ENCODE peak calls at places on chromosome 3, in nine cellular contexts. One of them, this sample, is unnamed.

GRCh38 chr3:152245498-152246175 is 23.1 kb upstream of the MBNL1 start:
- DNase-seq in activated B cell treated with CpG ODN at 0.5 μM for 24 hours: no peak
- DNase-seq in stimulated activated naive CD8-positive, alpha-beta T cell treated with anti-CD3 and anti-CD28 coated beads, Interleukin-15, amount 100 ng/mL, for 72 hours: peak
- DNase-seq in ELR: no peak
- DNase-seq in dorsolateral prefrontal cortex: no peak
- DNase-seq in coronary artery: no peak
- DNase-seq in cardiac muscle cell: no peak
- DNase-seq in stromal cell of bone marrow: no peak
- DNase-seq in esophagus muscularis mucosa: no peak
- DNase-seq in this sample: no peak

GRCh38 chr3:31960793-31961431 is 20.1 kb downstream of the OSBPL10 start:
- DNase-seq in activated B cell treated with CpG ODN at 0.5 μM for 24 hours: no peak
- DNase-seq in stimulated activated naive CD8-positive, alpha-beta T cell treated with anti-CD3 and anti-CD28 coated beads, Interleukin-15, amount 100 ng/mL, for 72 hours: no peak
- DNase-seq in ELR: peak
- DNase-seq in dorsolateral prefrontal cortex: no peak
- DNase-seq in coronary artery: no peak
- DNase-seq in cardiac muscle cell: peak
- DNase-seq in stromal cell of bone marrow: no peak
- DNase-seq in esophagus muscularis mucosa: peak
- DNase-seq in this sample: no peak

GRCh38 chr3:57673158-57673557 is 19.7 kb downstream of the DENND6A start:
- DNase-seq in activated B cell treated with CpG ODN at 0.5 μM for 24 hours: no peak
- DNase-seq in stimulated activated naive CD8-positive, alpha-beta T cell treated with anti-CD3 and anti-CD28 coated beads, Interleukin-15, amount 100 ng/mL, for 72 hours: no peak
- DNase-seq in ELR: no peak
- DNase-seq in dorsolateral prefrontal cortex: no peak
- DNase-seq in coronary artery: no peak
- DNase-seq in cardiac muscle cell: no peak
- DNase-seq in stromal cell of bone marrow: no peak
- DNase-seq in esophagus muscularis mucosa: no peak
- DNase-seq in this sample: no peak

GRCh38 chr3:157856078-157856939 is 249.9 kb downstream of the SHOX2 start:
- DNase-seq in activated B cell treated with CpG ODN at 0.5 μM for 24 hours: no peak
- DNase-seq in stimulated activated naive CD8-positive, alpha-beta T cell treated with anti-CD3 and anti-CD28 coated beads, Interleukin-15, amount 100 ng/mL, for 72 hours: no peak
- DNase-seq in ELR: peak
- DNase-seq in dorsolateral prefrontal cortex: no peak
- DNase-seq in coronary artery: no peak
- DNase-seq in cardiac muscle cell: no peak
- DNase-seq in stromal cell of bone marrow: no peak
- DNase-seq in esophagus muscularis mucosa: no peak
- DNase-seq in this sample: no peak

GRCh38 chr3:42684632-42685362 is 540 bp upstream of the KLHL40 start:
- DNase-seq in activated B cell treated with CpG ODN at 0.5 μM for 24 hours: no peak
- DNase-seq in stimulated activated naive CD8-positive, alpha-beta T cell treated with anti-CD3 and anti-CD28 coated beads, Interleukin-15, amount 100 ng/mL, for 72 hours: no peak
- DNase-seq in ELR: no peak
- DNase-seq in dorsolateral prefrontal cortex: no peak
- DNase-seq in coronary artery: no peak
- DNase-seq in cardiac muscle cell: no peak
- DNase-seq in stromal cell of bone marrow: no peak
- DNase-seq in esophagus muscularis mucosa: no peak
- DNase-seq in this sample: no peak

GRCh38 chr3:49512791-49513355 is 41.4 kb upstream of the BSN start:
- DNase-seq in activated B cell treated with CpG ODN at 0.5 μM for 24 hours: no peak
- DNase-seq in stimulated activated naive CD8-positive, alpha-beta T cell treated with anti-CD3 and anti-CD28 coated beads, Interleukin-15, amount 100 ng/mL, for 72 hours: no peak
- DNase-seq in ELR: no peak
- DNase-seq in dorsolateral prefrontal cortex: no peak
- DNase-seq in coronary artery: no peak
- DNase-seq in cardiac muscle cell: no peak
- DNase-seq in stromal cell of bone marrow: no peak
- DNase-seq in esophagus muscularis mucosa: no peak
- DNase-seq in this sample: no peak

GRCh38 chr3:132641837-132642538 is 17.6 kb downstream of the ACAD11 start:
- DNase-seq in activated B cell treated with CpG ODN at 0.5 μM for 24 hours: no peak
- DNase-seq in stimulated activated naive CD8-positive, alpha-beta T cell treated with anti-CD3 and anti-CD28 coated beads, Interleukin-15, amount 100 ng/mL, for 72 hours: no peak
- DNase-seq in ELR: peak
- DNase-seq in dorsolateral prefrontal cortex: no peak
- DNase-seq in coronary artery: no peak
- DNase-seq in cardiac muscle cell: peak
- DNase-seq in stromal cell of bone marrow: no peak
- DNase-seq in esophagus muscularis mucosa: no peak
- DNase-seq in this sample: no peak

GRCh38 chr3:62708642-62709041 is 166.6 kb downstream of the CADPS start:
- DNase-seq in activated B cell treated with CpG ODN at 0.5 μM for 24 hours: no peak
- DNase-seq in stimulated activated naive CD8-positive, alpha-beta T cell treated with anti-CD3 and anti-CD28 coated beads, Interleukin-15, amount 100 ng/mL, for 72 hours: no peak
- DNase-seq in ELR: no peak
- DNase-seq in dorsolateral prefrontal cortex: no peak
- DNase-seq in coronary artery: no peak
- DNase-seq in cardiac muscle cell: no peak
- DNase-seq in stromal cell of bone marrow: no peak
- DNase-seq in esophagus muscularis mucosa: no peak
- DNase-seq in this sample: no peak

GRCh38 chr3:159796744-159797143 is 191.9 kb upstream of the IL12A start:
- DNase-seq in activated B cell treated with CpG ODN at 0.5 μM for 24 hours: no peak
- DNase-seq in stimulated activated naive CD8-positive, alpha-beta T cell treated with anti-CD3 and anti-CD28 coated beads, Interleukin-15, amount 100 ng/mL, for 72 hours: no peak
- DNase-seq in ELR: peak
- DNase-seq in dorsolateral prefrontal cortex: no peak
- DNase-seq in coronary artery: no peak
- DNase-seq in cardiac muscle cell: peak
- DNase-seq in stromal cell of bone marrow: peak
- DNase-seq in esophagus muscularis mucosa: no peak
- DNase-seq in this sample: no peak

GRCh38 chr3:123893012-123893411 is 8.9 kb upstream of the MYLK start:
- DNase-seq in activated B cell treated with CpG ODN at 0.5 μM for 24 hours: no peak
- DNase-seq in stimulated activated naive CD8-positive, alpha-beta T cell treated with anti-CD3 and anti-CD28 coated beads, Interleukin-15, amount 100 ng/mL, for 72 hours: no peak
- DNase-seq in ELR: no peak
- DNase-seq in dorsolateral prefrontal cortex: no peak
- DNase-seq in coronary artery: no peak
- DNase-seq in cardiac muscle cell: no peak
- DNase-seq in stromal cell of bone marrow: no peak
- DNase-seq in esophagus muscularis mucosa: no peak
- DNase-seq in this sample: no peak

GRCh38 chr3:6644070-6644929 is 216.6 kb upstream of the GRM7 start:
- DNase-seq in activated B cell treated with CpG ODN at 0.5 μM for 24 hours: no peak
- DNase-seq in stimulated activated naive CD8-positive, alpha-beta T cell treated with anti-CD3 and anti-CD28 coated beads, Interleukin-15, amount 100 ng/mL, for 72 hours: no peak
- DNase-seq in ELR: no peak
- DNase-seq in dorsolateral prefrontal cortex: no peak
- DNase-seq in coronary artery: no peak
- DNase-seq in cardiac muscle cell: no peak
- DNase-seq in stromal cell of bone marrow: no peak
- DNase-seq in esophagus muscularis mucosa: no peak
- DNase-seq in this sample: no peak

GRCh38 chr3:133956333-133956732 is 60.7 kb upstream of the RAB6B start:
- DNase-seq in activated B cell treated with CpG ODN at 0.5 μM for 24 hours: no peak
- DNase-seq in stimulated activated naive CD8-positive, alpha-beta T cell treated with anti-CD3 and anti-CD28 coated beads, Interleukin-15, amount 100 ng/mL, for 72 hours: no peak
- DNase-seq in ELR: no peak
- DNase-seq in dorsolateral prefrontal cortex: no peak
- DNase-seq in coronary artery: no peak
- DNase-seq in cardiac muscle cell: no peak
- DNase-seq in stromal cell of bone marrow: no peak
- DNase-seq in esophagus muscularis mucosa: no peak
- DNase-seq in this sample: no peak

GRCh38 chr3:102255736-102256135 is 179.1 kb upstream of the ZPLD1 start:
- DNase-seq in activated B cell treated with CpG ODN at 0.5 μM for 24 hours: no peak
- DNase-seq in stimulated activated naive CD8-positive, alpha-beta T cell treated with anti-CD3 and anti-CD28 coated beads, Interleukin-15, amount 100 ng/mL, for 72 hours: no peak
- DNase-seq in ELR: no peak
- DNase-seq in dorsolateral prefrontal cortex: no peak
- DNase-seq in coronary artery: no peak
- DNase-seq in cardiac muscle cell: no peak
- DNase-seq in stromal cell of bone marrow: no peak
- DNase-seq in esophagus muscularis mucosa: no peak
- DNase-seq in this sample: no peak

GRCh38 chr3:161559177-161559998 is 62.8 kb downstream of the OTOL1 start:
- DNase-seq in activated B cell treated with CpG ODN at 0.5 μM for 24 hours: no peak
- DNase-seq in stimulated activated naive CD8-positive, alpha-beta T cell treated with anti-CD3 and anti-CD28 coated beads, Interleukin-15, amount 100 ng/mL, for 72 hours: no peak
- DNase-seq in ELR: peak
- DNase-seq in dorsolateral prefrontal cortex: no peak
- DNase-seq in coronary artery: no peak
- DNase-seq in cardiac muscle cell: peak
- DNase-seq in stromal cell of bone marrow: peak
- DNase-seq in esophagus muscularis mucosa: no peak
- DNase-seq in this sample: no peak

GRCh38 chr3:8589880-8590556 is 54.6 kb downstream of the SSUH2 start:
- DNase-seq in activated B cell treated with CpG ODN at 0.5 μM for 24 hours: no peak
- DNase-seq in stimulated activated naive CD8-positive, alpha-beta T cell treated with anti-CD3 and anti-CD28 coated beads, Interleukin-15, amount 100 ng/mL, for 72 hours: no peak
- DNase-seq in ELR: no peak
- DNase-seq in dorsolateral prefrontal cortex: no peak
- DNase-seq in coronary artery: no peak
- DNase-seq in cardiac muscle cell: peak
- DNase-seq in stromal cell of bone marrow: no peak
- DNase-seq in esophagus muscularis mucosa: no peak
- DNase-seq in this sample: no peak

GRCh38 chr3:49020335-49021212 is 1.3 kb upstream of the NDUFAF3 start:
- DNase-seq in activated B cell treated with CpG ODN at 0.5 μM for 24 hours: no peak
- DNase-seq in stimulated activated naive CD8-positive, alpha-beta T cell treated with anti-CD3 and anti-CD28 coated beads, Interleukin-15, amount 100 ng/mL, for 72 hours: peak
- DNase-seq in ELR: peak
- DNase-seq in dorsolateral prefrontal cortex: peak
- DNase-seq in coronary artery: peak
- DNase-seq in cardiac muscle cell: no peak
- DNase-seq in stromal cell of bone marrow: no peak
- DNase-seq in esophagus muscularis mucosa: no peak
- DNase-seq in this sample: peak

GRCh38 chr3:191217331-191217730 is 18.3 kb downstream of the OSTN start:
- DNase-seq in activated B cell treated with CpG ODN at 0.5 μM for 24 hours: no peak
- DNase-seq in stimulated activated naive CD8-positive, alpha-beta T cell treated with anti-CD3 and anti-CD28 coated beads, Interleukin-15, amount 100 ng/mL, for 72 hours: no peak
- DNase-seq in ELR: no peak
- DNase-seq in dorsolateral prefrontal cortex: no peak
- DNase-seq in coronary artery: no peak
- DNase-seq in cardiac muscle cell: no peak
- DNase-seq in stromal cell of bone marrow: peak
- DNase-seq in esophagus muscularis mucosa: no peak
- DNase-seq in this sample: no peak

GRCh38 chr3:192259661-192260060 is 467.7 kb downstream of the FGF12 start:
- DNase-seq in activated B cell treated with CpG ODN at 0.5 μM for 24 hours: no peak
- DNase-seq in stimulated activated naive CD8-positive, alpha-beta T cell treated with anti-CD3 and anti-CD28 coated beads, Interleukin-15, amount 100 ng/mL, for 72 hours: no peak
- DNase-seq in ELR: no peak
- DNase-seq in dorsolateral prefrontal cortex: no peak
- DNase-seq in coronary artery: no peak
- DNase-seq in cardiac muscle cell: no peak
- DNase-seq in stromal cell of bone marrow: no peak
- DNase-seq in esophagus muscularis mucosa: no peak
- DNase-seq in this sample: no peak

GRCh38 chr3:14460342-14461005 is 58.1 kb downstream of the SLC6A6 start:
- DNase-seq in activated B cell treated with CpG ODN at 0.5 μM for 24 hours: no peak
- DNase-seq in stimulated activated naive CD8-positive, alpha-beta T cell treated with anti-CD3 and anti-CD28 coated beads, Interleukin-15, amount 100 ng/mL, for 72 hours: no peak
- DNase-seq in ELR: no peak
- DNase-seq in dorsolateral prefrontal cortex: peak
- DNase-seq in coronary artery: no peak
- DNase-seq in cardiac muscle cell: peak
- DNase-seq in stromal cell of bone marrow: peak
- DNase-seq in esophagus muscularis mucosa: no peak
- DNase-seq in this sample: peak

GRCh38 chr3:99384596-99384995 is 253.8 kb upstream of the COL8A1 start:
- DNase-seq in activated B cell treated with CpG ODN at 0.5 μM for 24 hours: no peak
- DNase-seq in stimulated activated naive CD8-positive, alpha-beta T cell treated with anti-CD3 and anti-CD28 coated beads, Interleukin-15, amount 100 ng/mL, for 72 hours: no peak
- DNase-seq in ELR: peak
- DNase-seq in dorsolateral prefrontal cortex: no peak
- DNase-seq in coronary artery: no peak
- DNase-seq in cardiac muscle cell: no peak
- DNase-seq in stromal cell of bone marrow: peak
- DNase-seq in esophagus muscularis mucosa: no peak
- DNase-seq in this sample: no peak

GRCh38 chr3:142210608-142211007 is 14.8 kb downstream of the GK5 start:
- DNase-seq in activated B cell treated with CpG ODN at 0.5 μM for 24 hours: no peak
- DNase-seq in stimulated activated naive CD8-positive, alpha-beta T cell treated with anti-CD3 and anti-CD28 coated beads, Interleukin-15, amount 100 ng/mL, for 72 hours: no peak
- DNase-seq in ELR: no peak
- DNase-seq in dorsolateral prefrontal cortex: no peak
- DNase-seq in coronary artery: no peak
- DNase-seq in cardiac muscle cell: peak
- DNase-seq in stromal cell of bone marrow: no peak
- DNase-seq in esophagus muscularis mucosa: no peak
- DNase-seq in this sample: no peak

GRCh38 chr3:160278210-160278609 is 53.0 kb downstream of the C3orf80 start:
- DNase-seq in activated B cell treated with CpG ODN at 0.5 μM for 24 hours: no peak
- DNase-seq in stimulated activated naive CD8-positive, alpha-beta T cell treated with anti-CD3 and anti-CD28 coated beads, Interleukin-15, amount 100 ng/mL, for 72 hours: no peak
- DNase-seq in ELR: no peak
- DNase-seq in dorsolateral prefrontal cortex: no peak
- DNase-seq in coronary artery: no peak
- DNase-seq in cardiac muscle cell: no peak
- DNase-seq in stromal cell of bone marrow: no peak
- DNase-seq in esophagus muscularis mucosa: no peak
- DNase-seq in this sample: no peak